ENCODE peak calls at places on chromosomes 4 and X, in eight cellular contexts. P is A549, I is esophagus squamous epithelium, E is suprapubic skin, A is ovary, V is stomach, K is H1, Y is IMR-90. N is an unnamed sample.

GRCh38 chr4:158079661-158080060 is 93.2 kb downstream of the GASK1B start:
- DNase-seq in P (no peak), I (no peak), E (no peak), A (no peak), V (no peak), K (no peak), Y (no peak), N (no peak)

GRCh38 chr4:53895137-53895536 is 169.3 kb downstream of the CHIC2 start:
- DNase-seq in P (no peak), I (no peak), E (no peak), A (no peak), V (no peak), K (no peak), Y (no peak), N (no peak)

GRCh38 chr4:173211838-173212237 is 43.2 kb downstream of the GALNT7 start:
- DNase-seq in P (peak; percentile 58), I (no peak), E (no peak), A (no peak), V (no peak), K (no peak), Y (peak; percentile 78), N (peak; percentile 45)

GRCh38 chr4:66558651-66559050 is 888.4 kb upstream of the EPHA5 start:
- DNase-seq in P (no peak), I (no peak), E (no peak), A (no peak), V (no peak), K (no peak), Y (no peak), N (no peak)

GRCh38 chr4:89166971-89167475 is 55.7 kb downstream of the TIGD2 start:
- DNase-seq in P (no peak), I (no peak), E (no peak), A (no peak), V (no peak), K (no peak), Y (no peak), N (no peak)

GRCh38 chr4:41873380-41874295 is 61.6 kb upstream of the TMEM33 start:
- DNase-seq in P (no peak), I (no peak), E (no peak), A (no peak), V (no peak), K (peak; percentile 77), Y (no peak), N (no peak)

GRCh38 chr4:29539226-29539625 is 1180.9 kb upstream of the PCDH7 start:
- DNase-seq in P (no peak), I (no peak), E (no peak), A (no peak), V (no peak), K (no peak), Y (peak; percentile 20), N (peak; percentile 8)

GRCh38 chrX:101287402-101287801 is 3.7 kb downstream of the TAF7L start:
- DNase-seq in P (peak; percentile 50), I (no peak), E (no peak), A (no peak), V (no peak), K (no peak), Y (peak; percentile 52), N (peak; percentile 44)

GRCh38 chrX:155068165-155068564 is 2.8 kb downstream of the CMC4 start:
- DNase-seq in P (peak; percentile 60), I (no peak), E (no peak), A (no peak), V (no peak), K (no peak), Y (peak; percentile 70), N (no peak)

DNA sequence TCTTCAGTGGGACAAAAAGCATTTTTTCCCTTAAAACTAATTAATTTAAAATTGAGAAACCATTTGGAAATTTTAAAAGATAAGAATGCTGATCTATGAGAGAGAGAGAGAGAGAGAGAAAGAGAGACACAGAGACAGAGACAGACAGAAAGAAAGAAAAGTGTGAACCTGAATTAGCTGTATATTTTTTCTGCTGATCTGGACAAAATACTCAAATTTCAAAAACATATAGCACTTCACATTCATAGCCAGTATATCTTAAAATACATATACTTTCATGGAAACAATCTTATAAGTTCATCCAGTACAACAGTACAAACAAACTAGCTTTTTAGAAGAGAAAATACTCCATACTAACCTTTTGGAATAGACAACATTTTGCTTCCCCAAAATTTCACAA is 18.4 kb downstream of the ENOX2 start:
- DNase-seq in P (no peak), I (no peak), E (no peak), A (no peak), V (no peak), K (no peak), Y (no peak), N (no peak)
- H3K4me3 ChIP-seq in P (no peak overlapping the region), I (no peak overlapping the region), E (no peak overlapping the region), A (no peak overlapping the region), V (no peak overlapping the region), K (no peak overlapping the region), Y (no peak overlapping the region), N (no peak overlapping the region)

GRCh38 chr4:1285790-1286553 is 3.7 kb upstream of the MAEA start:
- DNase-seq in P (peak; percentile 48), I (no peak), E (no peak), A (no peak), V (no peak), K (no peak), Y (peak; percentile 9), N (peak; percentile 68)
- TF ChIP-seq CTCF in P (no peak), I (peak; percentile 47), E (no peak), A (no peak), V (no peak), K (peak; percentile 80), Y (peak; percentile 24), N (peak; percentile 22)

DNA sequence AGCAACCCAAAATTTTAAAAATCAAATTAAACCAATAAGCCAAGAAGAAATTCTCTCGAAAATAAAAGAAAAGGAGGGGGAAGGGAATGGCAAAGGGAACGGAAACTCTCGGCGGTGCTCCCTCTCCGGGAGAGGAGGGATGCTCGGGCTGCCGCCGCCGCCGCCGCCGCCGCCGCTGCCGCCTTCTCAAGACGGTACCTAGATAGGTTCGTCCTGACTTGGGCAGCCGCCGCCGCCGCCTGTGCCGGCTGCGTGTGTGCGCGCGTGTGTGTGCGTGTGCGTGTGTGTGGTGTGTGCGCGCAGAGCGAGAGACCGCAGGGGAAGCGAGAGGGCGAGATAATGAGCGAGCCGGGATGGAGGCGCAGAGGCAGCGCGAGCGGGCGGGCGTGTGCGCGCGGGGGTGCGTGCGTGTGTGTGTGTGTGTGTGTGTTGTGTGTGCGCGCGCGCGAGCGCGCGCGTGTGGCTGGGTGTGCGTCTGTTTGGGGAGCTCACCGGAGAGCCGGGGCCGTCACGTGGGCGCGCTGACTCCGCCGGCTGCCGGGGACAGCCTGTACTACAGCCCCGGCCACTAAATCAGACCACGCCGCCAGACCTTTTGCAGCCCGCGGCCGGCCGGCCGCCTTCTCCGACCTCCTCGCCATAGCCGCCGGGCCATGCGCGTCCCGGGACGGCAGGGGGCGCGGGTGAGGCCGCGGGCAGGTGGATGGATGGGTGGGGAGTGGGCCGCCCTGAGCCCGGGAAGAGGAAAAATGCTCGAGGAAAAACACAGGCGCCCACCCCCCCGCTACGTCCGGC is 111.6 kb downstream of the DHX15 start:
- DNase-seq in P (peak; percentile 82), I (peak; percentile 16), E (peak; percentile 83), A (peak; percentile 88), V (peak; percentile 76), K (peak; percentile 87), Y (peak; percentile 74), N (peak; percentile 54)
- TF ChIP-seq POLR2A in P (no peak), I (no peak), E (no peak), A (peak; percentile 12), V (no peak), K (peak; percentile 62), Y (no peak), N (no peak)

DNA sequence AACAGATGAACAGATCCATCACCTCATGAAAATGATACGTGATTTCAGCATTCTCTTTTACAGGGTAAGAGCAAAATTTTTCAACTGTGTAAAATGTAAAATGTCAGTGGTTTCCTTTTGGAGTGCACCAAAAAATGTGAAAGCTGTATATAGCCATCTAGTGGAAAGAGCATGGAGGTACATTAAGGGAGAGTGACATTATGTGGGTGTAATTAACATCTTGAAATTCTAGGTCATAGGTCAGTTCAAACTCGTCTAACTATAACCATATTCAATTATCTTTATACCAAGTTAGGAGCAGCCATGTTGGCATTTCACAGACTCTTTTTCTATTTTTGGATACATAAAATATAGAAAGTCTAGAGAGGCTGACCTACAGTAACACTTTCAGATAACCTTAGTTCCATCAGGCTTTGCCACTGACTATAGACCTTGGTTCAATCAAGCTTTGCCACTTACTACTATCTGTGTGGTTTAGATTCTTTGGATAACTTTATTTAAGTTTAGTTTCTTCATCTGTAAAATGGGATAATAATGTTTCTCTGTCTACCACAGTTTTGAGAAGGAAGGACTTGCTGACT is 30.2 kb downstream of the NEIL3 start:
- DNase-seq in P (peak; percentile 26), I (no peak), E (no peak), A (no peak), V (no peak), K (no peak), Y (peak; percentile 51), N (peak; percentile 54)
- H3K4me3 ChIP-seq in P (no peak overlapping the region), I (no peak overlapping the region), E (no peak overlapping the region), A (no peak overlapping the region), V (no peak overlapping the region), K (no peak overlapping the region), Y (no peak overlapping the region), N (no peak overlapping the region)

DNA sequence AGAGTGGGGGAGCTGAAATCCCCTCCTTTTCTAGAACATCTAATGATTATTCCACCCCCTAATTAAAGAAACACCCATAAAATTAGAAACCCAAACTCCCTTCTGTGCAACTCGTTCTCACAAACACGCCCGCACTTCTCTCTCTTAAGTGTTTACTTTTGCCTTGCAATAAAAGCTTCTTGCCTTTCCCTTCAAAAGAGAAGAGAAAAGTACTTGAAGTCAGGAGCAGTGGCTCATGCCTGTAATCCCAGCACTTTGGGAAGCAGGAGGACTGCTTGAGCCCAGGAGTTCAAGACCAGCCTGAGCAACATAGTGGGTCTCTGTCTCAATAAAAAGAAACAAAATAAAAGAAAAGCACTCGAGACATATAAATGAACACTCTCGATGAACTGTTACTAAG is 3.6 kb upstream of the GPR173 start:
- DNase-seq in P (no peak), I (no peak), E (no peak), A (no peak), V (no peak), K (no peak), Y (no peak), N (no peak)
- TF ChIP-seq CTCF in P (no peak), I (no peak), E (no peak), A (no peak), V (no peak), K (no peak), Y (no peak), N (no peak)

DNA sequence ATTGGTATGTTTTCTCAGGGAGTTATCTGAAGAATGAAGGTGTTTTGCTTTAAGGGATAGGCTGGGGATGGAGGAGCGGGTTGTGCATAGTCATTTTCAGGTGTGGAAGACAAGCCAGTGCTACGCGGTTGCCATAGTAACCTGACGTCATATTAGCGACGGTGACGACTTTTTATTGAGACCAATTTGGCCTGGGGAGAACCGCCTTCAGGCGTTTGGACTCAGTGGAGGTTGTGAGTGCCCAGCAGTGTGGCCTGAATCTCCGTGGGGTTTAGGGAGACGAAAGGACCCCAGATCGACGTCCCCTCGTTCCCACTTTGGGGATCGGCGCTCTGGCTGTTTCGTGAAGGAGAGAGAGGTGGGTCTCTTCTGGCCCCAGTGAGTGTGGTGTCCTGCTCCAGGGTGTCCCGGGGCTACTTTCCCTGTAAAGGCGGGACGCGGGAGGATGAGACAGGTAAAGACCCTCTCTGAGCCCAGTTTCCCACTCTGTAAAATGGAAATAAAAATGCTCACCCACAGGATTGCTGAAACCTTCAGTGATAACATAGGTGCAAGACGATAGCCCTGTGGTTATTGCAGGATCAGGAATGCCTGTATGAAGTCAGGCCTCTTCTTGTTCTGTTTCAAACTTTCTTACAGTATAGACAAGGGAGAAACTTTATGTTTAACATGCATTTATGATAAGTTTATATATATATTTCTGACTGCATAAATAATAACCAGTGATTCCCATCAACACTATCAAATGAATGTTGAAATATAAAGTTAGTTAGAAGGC is 48.6 kb downstream of the GPRASP3 start:
- DNase-seq in P (peak; percentile 94), I (peak; percentile 17), E (peak; percentile 82), A (peak; percentile 72), V (peak; percentile 85), K (peak; percentile 87), Y (peak; percentile 88), N (peak; percentile 83)
- TF ChIP-seq POLR2A in P (peak; percentile 52), I (no peak), E (no peak), A (no peak), V (no peak), K (peak; percentile 85), Y (peak; percentile 69), N (peak; percentile 62)

N was measured in NB4.